ENCODE peak calls at places on chromosomes 7 and 10, in eight cellular contexts. U is GM12892, L is esophagus squamous epithelium, J is suprapubic skin, X is adrenal gland, H is body of pancreas, F is NB4, V is GM12891. P is an unnamed sample.

GRCh38 chr7:48255046-48255445 is 83.8 kb downstream of the ABCA13 start:
- DNase-seq in L (no peak), U (no peak), F (no peak), X (no peak), H (no peak), J (no peak), V (no peak), P (no peak)

GRCh38 chr7:2510909-2511768 is 8.4 kb upstream of the LFNG start:
- DNase-seq in H (no peak), U (no peak), V (no peak), J (no peak), L (no peak), X (no peak), F (peak), P (peak)

GRCh38 chr10:79056736-79057391 is 11.9 kb upstream of the ZMIZ1 start:
- DNase-seq in H (no peak), U (no peak), L (no peak), V (no peak), J (peak), F (no peak), X (peak), P (peak)

GRCh38 chr7:146096994-146097393 is 19.6 kb upstream of the CNTNAP2 start:
- DNase-seq in U (no peak), H (no peak), L (no peak), J (no peak), V (no peak), F (peak), X (no peak), P (no peak)

GRCh38 chr10:69733791-69734261 is 67.9 kb upstream of the COL13A1 start:
- DNase-seq in V (no peak), L (no peak), X (no peak), H (no peak), U (no peak), J (no peak), F (no peak), P (no peak)

GRCh38 chr10:120400601-120401000 is 56.4 kb upstream of the PLPP4 start:
- DNase-seq in H (no peak), U (no peak), J (no peak), L (no peak), X (no peak), V (no peak), F (no peak), P (no peak)

GRCh38 chr10:16585103-16585502 is 63.4 kb upstream of the C1QL3 start:
- DNase-seq in F (no peak), U (no peak), V (no peak), J (no peak), H (no peak), X (no peak), L (no peak), P (no peak)

GRCh38 chr7:112399501-112399900 is 50.8 kb upstream of the IFRD1 start:
- DNase-seq in X (no peak), L (no peak), H (no peak), U (no peak), J (no peak), F (no peak), V (no peak), P (no peak)

GRCh38 chr10:44243851-44244502 is 140.9 kb downstream of the CXCL12 start:
- DNase-seq in F (no peak), H (no peak), X (no peak), J (no peak), V (no peak), L (no peak), U (no peak), P (no peak)

GRCh38 chr7:25805027-25805687 is 346.8 kb upstream of the NFE2L3 start:
- DNase-seq in X (no peak), F (no peak), V (no peak), J (no peak), U (no peak), L (no peak), H (peak), P (no peak)

GRCh38 chr7:98802088-98802780 is 67.6 kb downstream of the TMEM130 start:
- DNase-seq in J (no peak), X (peak), L (no peak), F (peak), H (peak), V (peak), U (peak), P (no peak)

GRCh38 chr10:29245476-29245875 is 43.4 kb upstream of the LYZL1 start:
- DNase-seq in U (no peak), J (no peak), V (no peak), F (peak), H (peak), X (no peak), L (no peak), P (no peak)

GRCh38 chr10:117757121-117757795 is 214.7 kb downstream of the EMX2 start:
- DNase-seq in U (no peak), L (no peak), V (no peak), H (no peak), X (no peak), J (no peak), F (no peak), P (no peak)

GRCh38 chr7:92810242-92810611 is 26.1 kb downstream of the CDK6 start:
- DNase-seq in H (no peak), X (no peak), U (no peak), L (no peak), V (no peak), J (no peak), F (peak), P (no peak)

GRCh38 chr7:108055541-108056135 is 52.7 kb upstream of the LAMB1 start:
- DNase-seq in H (no peak), L (no peak), J (no peak), F (no peak), U (no peak), X (no peak), V (no peak), P (no peak)

GRCh38 chr10:123783296-123783695 is 108.3 kb downstream of the CPXM2 start:
- DNase-seq in U (no peak), X (no peak), J (no peak), F (no peak), V (no peak), H (no peak), L (no peak), P (no peak)

GRCh38 chr7:36283711-36284130 is 105.9 kb upstream of the ANLN start:
- DNase-seq in H (peak), F (peak), J (peak), U (no peak), V (peak), X (peak), L (peak), P (peak)

GRCh38 chr7:20132596-20132995 is 84.6 kb downstream of the MACC1 start:
- DNase-seq in H (no peak), V (no peak), F (no peak), L (no peak), X (no peak), J (no peak), U (no peak), P (no peak)

GRCh38 chr7:151869457-151869856 is 7.5 kb downstream of the PRKAG2 start:
- DNase-seq in X (no peak), U (no peak), H (no peak), V (no peak), F (no peak), L (no peak), J (no peak), P (peak)

GRCh38 chr7:151868805-151869188 is 8.1 kb downstream of the PRKAG2 start:
- DNase-seq in X (no peak), U (no peak), J (no peak), V (no peak), F (no peak), L (no peak), H (no peak), P (no peak)

GRCh38 chr7:151871189-151871735 is 5.7 kb downstream of the PRKAG2 start:
- DNase-seq in F (no peak), L (no peak), H (no peak), X (no peak), U (no peak), V (no peak), J (no peak), P (peak)

GRCh38 chr7:151871904-151872303 is 5.0 kb downstream of the PRKAG2 start:
- DNase-seq in U (no peak), V (no peak), H (no peak), J (no peak), X (no peak), L (no peak), F (peak), P (peak)

GRCh38 chr7:151869968-151870918 is 6.7 kb downstream of the PRKAG2 start:
- DNase-seq in F (no peak), X (no peak), L (no peak), V (no peak), U (no peak), J (no peak), H (no peak), P (peak)
- TF ChIP-seq POLR2A in F (no peak), X (no peak), L (no peak), V (no peak), U (no peak), J (no peak), H (no peak), P (no peak)

GRCh38 chr7:151233804-151234203 is 1.5 kb downstream of the CHPF2 start:
- DNase-seq in L (no peak), X (no peak), V (no peak), H (no peak), J (no peak), U (no peak), F (no peak), P (peak)

GRCh38 chr7:151231964-151232271 is 365 bp upstream of the CHPF2 start:
- DNase-seq in L (no peak), U (no peak), H (no peak), J (no peak), X (no peak), F (no peak), V (no peak), P (no peak)

GRCh38 chr7:151235091-151235787 is 3.0 kb downstream of the CHPF2 start:
- DNase-seq in X (no peak), H (no peak), U (no peak), F (no peak), J (no peak), V (no peak), L (no peak), P (peak)

GRCh38 chr7:151232272-151233110 is at the start of gene CHPF2:
- DNase-seq in H (peak), V (peak), U (peak), L (peak), J (peak), F (peak), X (peak), P (peak)

DNA sequence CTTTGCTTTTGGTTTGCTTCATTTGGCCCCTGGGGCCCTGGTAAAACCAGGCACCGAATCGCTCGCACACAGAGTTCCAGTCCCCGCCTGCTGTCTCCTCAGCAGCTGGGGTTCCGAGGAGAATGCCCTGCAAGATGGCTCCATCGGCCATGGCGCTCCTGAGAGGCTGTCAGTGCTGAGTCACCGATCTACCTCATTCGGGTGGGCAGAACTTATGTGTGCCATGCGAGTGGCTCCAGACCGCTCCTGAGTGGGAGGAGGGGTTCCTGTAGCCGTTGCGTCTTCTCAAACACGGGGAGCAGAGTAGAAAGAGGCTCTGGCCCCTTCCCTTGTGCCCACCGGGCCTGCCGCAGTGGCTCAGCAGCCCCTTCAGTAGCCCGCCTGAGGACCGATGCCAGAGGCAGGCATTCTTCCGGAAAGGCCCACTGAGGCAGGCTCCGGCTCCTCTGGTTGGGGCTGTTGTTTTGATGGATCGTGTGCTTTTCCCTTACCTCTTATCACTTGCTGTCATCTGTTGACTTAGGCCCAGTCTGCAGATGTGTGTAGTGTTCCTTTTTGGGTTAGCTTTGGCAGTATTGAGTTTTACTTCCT is 923 bp downstream of the CHPF2 start:
- DNase-seq in X (peak), V (peak), L (no peak), H (peak), F (peak), U (peak), J (no peak), P (peak)
- TF ChIP-seq POLR2A in X (no peak), V (no peak), L (no peak), H (no peak), F (peak), U (peak), J (no peak), P (no peak)

GRCh38 chr10:132394201-132394811 is 2.7 kb upstream of the PWWP2B start:
- DNase-seq in U (no peak), J (no peak), H (no peak), L (no peak), F (no peak), V (no peak), X (no peak), P (peak)

GRCh38 chr10:132396495-132397035 is 435 bp upstream of the PWWP2B start:
- DNase-seq in V (peak), F (peak), J (no peak), H (peak), U (no peak), X (peak), L (no peak), P (peak)

GRCh38 chr10:132397036-132397541 is at the start of gene PWWP2B:
- DNase-seq in V (peak), J (no peak), F (peak), H (no peak), L (no peak), U (no peak), X (peak), P (peak)

GRCh38 chr10:132394936-132395703 is 1.9 kb upstream of the PWWP2B start:
- DNase-seq in H (no peak), J (no peak), L (no peak), X (peak), F (no peak), V (no peak), U (no peak), P (peak)

DNA sequence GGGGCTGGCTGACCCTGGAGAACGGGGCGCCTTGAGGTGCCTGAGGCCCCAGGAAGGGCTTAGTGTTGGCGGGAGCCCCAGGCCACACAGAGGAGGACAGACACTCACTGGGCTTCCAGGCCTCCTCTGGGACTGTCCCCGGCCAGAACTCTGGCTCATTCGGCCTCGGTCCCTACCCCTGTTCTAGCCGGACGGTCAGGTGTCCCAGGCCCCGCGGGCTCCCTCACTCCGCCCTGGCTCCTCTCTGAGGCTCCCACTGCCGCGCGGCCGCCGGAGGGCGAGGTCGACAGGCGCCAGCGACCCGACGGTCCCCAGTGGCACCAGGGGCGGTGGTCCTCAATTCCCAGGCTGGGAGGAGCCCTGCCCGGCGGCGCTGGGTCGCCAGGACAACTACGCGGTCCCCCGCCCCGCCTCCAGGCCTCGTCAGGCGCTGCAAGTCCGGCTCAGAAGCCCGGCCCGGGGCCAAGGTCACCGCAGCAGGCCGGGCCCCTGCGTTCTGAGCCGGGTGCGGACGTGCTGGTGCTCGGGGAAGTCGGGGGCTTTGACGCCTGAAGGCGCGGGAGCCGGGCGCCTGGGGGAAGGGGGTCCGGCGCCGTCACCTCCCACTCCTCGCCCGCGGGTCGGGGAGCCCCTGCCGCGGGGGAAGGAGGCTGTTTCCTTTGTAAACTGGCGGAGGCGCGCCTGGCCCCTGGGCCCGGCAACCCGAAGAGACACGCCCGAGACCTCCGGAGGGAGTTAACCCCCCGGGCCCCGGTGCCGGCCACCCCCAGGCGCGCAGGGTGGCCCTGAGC is 1.1 kb upstream of the PWWP2B start:
- DNase-seq in J (peak), L (no peak), V (no peak), H (peak), F (no peak), U (no peak), X (peak), P (peak)
- TF ChIP-seq POLR2A in J (no peak), L (peak), V (no peak), H (peak), F (no peak), U (no peak), X (no peak), P (no peak)

GRCh38 chr7:27418544-27418943 is 175.9 kb downstream of the EVX1 start:
- DNase-seq in F (no peak), U (no peak), H (no peak), J (no peak), L (no peak), X (no peak), V (no peak), P (no peak)

GRCh38 chr7:27423821-27424220 is 181.2 kb downstream of the EVX1 start:
- DNase-seq in V (no peak), F (no peak), X (no peak), J (no peak), L (no peak), H (no peak), U (no peak), P (no peak)

GRCh38 chr7:27419581-27420177 is 177.1 kb downstream of the EVX1 start:
- DNase-seq in U (no peak), H (peak), L (no peak), F (no peak), X (no peak), V (no peak), J (no peak), P (no peak)

GRCh38 chr7:27423290-27423689 is 180.7 kb downstream of the EVX1 start:
- DNase-seq in U (no peak), L (no peak), F (no peak), H (peak), J (no peak), V (no peak), X (peak), P (no peak)

DNA sequence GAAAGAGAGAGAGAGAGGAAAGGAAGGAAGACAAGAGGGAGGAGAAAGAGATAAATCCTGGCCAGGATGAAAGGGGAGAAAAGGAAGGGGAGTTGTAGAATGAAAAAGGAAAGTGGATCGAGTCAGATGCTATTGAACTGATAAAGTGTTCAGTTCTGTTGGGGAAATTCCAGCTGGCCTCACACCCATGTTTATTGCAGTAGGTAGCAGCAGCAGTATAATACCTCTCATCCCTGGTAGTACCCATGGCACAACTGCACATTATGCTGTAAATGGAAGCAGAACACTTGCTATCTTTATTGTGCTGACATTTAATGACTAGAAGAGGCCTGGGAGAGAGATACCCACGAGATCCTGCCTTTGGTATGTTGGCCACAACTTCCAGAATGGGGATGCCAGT is 178.1 kb downstream of the EVX1 start:
- DNase-seq in L (no peak), H (peak), X (no peak), U (no peak), J (no peak), F (no peak), V (no peak), P (no peak)
- TF ChIP-seq POLR2A in L (no peak), H (no peak), X (no peak), U (no peak), J (no peak), F (no peak), V (no peak), P (no peak)

GRCh38 chr7:101217388-101218235 is at the start of the genes PLOD3 and ZNHIT1:
- DNase-seq in U (peak), V (peak), F (peak), H (peak), X (peak), L (peak), J (peak), P (peak)
- TF ChIP-seq POLR2A in U (no peak), V (peak), F (peak), H (no peak), X (no peak), L (peak), J (no peak), P (no peak)

DNA sequence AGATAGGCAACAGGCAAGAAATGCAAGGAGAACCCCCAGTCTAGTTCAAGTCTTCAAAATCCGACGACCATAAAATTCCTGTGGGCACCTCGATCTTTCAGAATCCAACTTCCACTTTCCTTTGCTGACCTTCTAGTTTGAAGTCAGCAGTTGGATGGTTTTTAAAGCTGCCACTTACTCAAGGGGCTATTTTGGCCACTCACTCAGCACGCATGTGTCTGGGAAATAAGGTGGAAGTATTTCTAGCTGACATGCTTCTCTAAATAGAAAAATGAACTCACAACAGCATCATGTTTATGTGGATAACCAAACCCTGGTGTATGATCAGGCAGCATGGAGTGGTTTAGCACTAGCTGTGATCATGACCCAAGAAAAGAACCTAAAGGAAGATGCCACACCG is at the start of gene NRAP:
- DNase-seq in X (no peak), J (no peak), V (no peak), H (no peak), L (no peak), U (no peak), F (no peak), P (no peak)
- TF ChIP-seq POLR2A in X (no peak), J (no peak), V (no peak), H (no peak), L (no peak), U (no peak), F (no peak), P (no peak)

GRCh38 chr7:549891-550625 is 30.4 kb upstream of the PDGFA start:
- DNase-seq in H (no peak), V (no peak), X (no peak), L (no peak), F (no peak), U (no peak), J (no peak), P (no peak)
- TF ChIP-seq POLR2A in H (no peak), V (no peak), X (no peak), L (no peak), F (no peak), U (no peak), J (no peak), P (no peak)

P was measured in spleen.